ENCODE peak calls at places on chromosomes 6 and 20, in seven cellular contexts. E, S, N, T, B, X and J are unnamed samples.

GRCh38 chr6:43078651-43079050 is 2.5 kb downstream of the PTK7 start:
- DNase-seq in N (no peak), S (no peak), B (no peak), T (no peak), E (no peak), X (no peak), J (peak; percentile 32)

GRCh38 chr6:9308284-9308683 is 872.9 kb upstream of the SLC35B3 start:
- DNase-seq in S (no peak), E (no peak), T (no peak), N (no peak), B (no peak), X (no peak), J (no peak)

GRCh38 chr20:19942611-19943010 is 74.6 kb upstream of the NAA20 start:
- DNase-seq in B (no peak), E (no peak), S (no peak), N (no peak), X (no peak), T (no peak), J (no peak)

GRCh38 chr20:33490023-33490933 is at the start of gene CBFA2T2:
- DNase-seq in B (peak; percentile 28), E (no peak), S (no peak), T (no peak), X (peak; percentile 90), N (peak; percentile 68), J (peak; percentile 37)

GRCh38 chr6:129390900-129391299 is 319.1 kb downstream of the ARHGAP18 start:
- DNase-seq in E (no peak), X (no peak), B (no peak), S (no peak), T (no peak), N (no peak), J (no peak)

GRCh38 chr6:82954937-82955577 is 110.6 kb downstream of the UBE3D start:
- DNase-seq in B (no peak), T (no peak), N (no peak), S (no peak), X (no peak), E (no peak), J (peak; percentile 54)

GRCh38 chr6:41271901-41272395 is 14.5 kb downstream of the TREM1 start:
- DNase-seq in X (no peak), S (peak; percentile 93), B (no peak), E (peak; percentile 27), N (peak; percentile 76), T (no peak), J (no peak)

GRCh38 chr20:13868331-13868730 is 83.5 kb downstream of the NDUFAF5 start:
- DNase-seq in X (no peak), N (peak; percentile 87), E (no peak), B (no peak), S (no peak), T (no peak), J (peak; percentile 25)

GRCh38 chr6:4914412-4915159 is 89.3 kb downstream of the RPP40 start:
- DNase-seq in X (no peak), N (no peak), E (no peak), B (no peak), S (no peak), T (no peak), J (peak; percentile 47)

GRCh38 chr6:90997076-90997475 is 410.2 kb upstream of the MAP3K7 start:
- DNase-seq in T (no peak), B (no peak), N (no peak), X (no peak), E (no peak), S (no peak), J (no peak)

GRCh38 chr6:119524410-119524809 is 174.8 kb upstream of the MAN1A1 start:
- DNase-seq in B (no peak), S (no peak), T (no peak), E (no peak), N (no peak), X (no peak), J (no peak)

GRCh38 chr6:155315516-155315871 is 1.2 kb upstream of the TFB1M start:
- DNase-seq in X (no peak), S (no peak), B (no peak), T (no peak), E (no peak), N (no peak), J (no peak)

GRCh38 chr6:165519316-165519715 is 143.7 kb downstream of the PDE10A start:
- DNase-seq in B (no peak), S (no peak), X (no peak), T (no peak), E (no peak), N (no peak), J (no peak)

GRCh38 chr6:14381225-14381887 is 263.8 kb downstream of the CD83 start:
- DNase-seq in E (no peak), N (no peak), X (no peak), T (peak; percentile 48), S (no peak), B (no peak), J (no peak)

GRCh38 chr6:37024665-37025337 is 19.3 kb downstream of the FGD2 start:
- DNase-seq in N (no peak), T (peak; percentile 50), B (peak; percentile 70), X (peak; percentile 90), S (peak; percentile 54), E (peak; percentile 47), J (no peak)

GRCh38 chr20:61801428-61801827 is 264.3 kb downstream of the TAF4 start:
- DNase-seq in B (no peak), S (no peak), T (no peak), X (no peak), E (no peak), N (no peak), J (no peak)

GRCh38 chr20:8183526-8183925 is 51.5 kb downstream of the PLCB1 start:
- DNase-seq in B (no peak), X (no peak), E (no peak), T (no peak), N (no peak), S (no peak), J (peak; percentile 18)

GRCh38 chr20:19071902-19072498 is 140.4 kb upstream of the SLC24A3 start:
- DNase-seq in E (no peak), N (no peak), X (no peak), T (no peak), B (no peak), S (no peak), J (no peak)

GRCh38 chr6:38909020-38909730 is 139.4 kb upstream of the GLP1R start:
- DNase-seq in T (no peak), X (no peak), N (no peak), S (no peak), E (peak; percentile 73), B (no peak), J (no peak)

GRCh38 chr20:39070484-39071231 is 108.5 kb downstream of the DHX35 start:
- DNase-seq in E (no peak), X (no peak), S (no peak), N (no peak), T (no peak), B (peak; percentile 23), J (peak; percentile 49)

GRCh38 chr20:41047975-41048305 is 19.3 kb downstream of the TOP1 start:
- DNase-seq in T (no peak), N (no peak), E (no peak), X (no peak), S (no peak), B (no peak), J (no peak)

GRCh38 chr20:13231031-13231752 is 10.1 kb downstream of the ISM1 start:
- DNase-seq in N (no peak), E (no peak), S (no peak), X (no peak), B (no peak), T (no peak), J (peak; percentile 73)

GRCh38 chr6:156175971-156176421 is 601.2 kb upstream of the ARID1B start:
- DNase-seq in B (peak; percentile 38), T (peak; percentile 84), E (peak; percentile 27), N (no peak), X (no peak), S (no peak), J (no peak)

GRCh38 chr6:152969688-152970418 is 13.0 kb downstream of the FBXO5 start:
- DNase-seq in N (no peak), S (no peak), E (no peak), T (no peak), B (no peak), X (no peak), J (no peak)

GRCh38 chr20:37510226-37510625 is 10.8 kb upstream of the NNAT start:
- DNase-seq in S (no peak), N (no peak), B (no peak), T (no peak), X (peak; percentile 71), E (no peak), J (no peak)

GRCh38 chr6:161107779-161108380 is 116.3 kb downstream of the MAP3K4 start:
- DNase-seq in X (no peak), E (no peak), B (no peak), N (no peak), T (no peak), S (no peak), J (no peak)

GRCh38 chr20:57600324-57601210 is 19.7 kb downstream of the ZBP1 start:
- DNase-seq in X (no peak), T (no peak), B (no peak), S (no peak), N (no peak), E (no peak), J (peak; percentile 17)

GRCh38 chr20:53920647-53921245 is 149.6 kb downstream of the BCAS1 start:
- DNase-seq in N (no peak), X (no peak), E (no peak), T (peak; percentile 48), S (no peak), B (no peak), J (no peak)

GRCh38 chr6:11016452-11016851 is 27.7 kb downstream of the ELOVL2 start:
- DNase-seq in E (no peak), B (no peak), X (no peak), N (no peak), S (no peak), T (no peak), J (no peak)
- H3K27ac ChIP-seq in E (no peak overlapping the region), B (no peak overlapping the region), X (no peak overlapping the region), N (no peak overlapping the region), S (no peak overlapping the region), T (no peak overlapping the region), J (no peak overlapping the region)

GRCh38 chr6:32070814-32071466 is 32.7 kb downstream of the CYP21A2 start:
- DNase-seq in E (no peak), N (peak; percentile 85), B (no peak), T (peak; percentile 80), S (no peak), X (peak; percentile 35), J (no peak)
- TF ChIP-seq CTCF in E (no peak), N (no peak), B (no peak), T (no peak), S (no peak), X (no peak), J (no peak)

GRCh38 chr20:63970714-63971431 is 1.1 kb upstream of the ZNF512B start:
- DNase-seq in E (no peak), S (no peak), N (no peak), T (no peak), X (no peak), B (no peak), J (no peak)
- H3K4me3 ChIP-seq in E (no peak overlapping the region), S (no peak overlapping the region), N (no peak overlapping the region), T (no peak overlapping the region), X (no peak overlapping the region), B (no peak overlapping the region), J (no peak overlapping the region)

DNA sequence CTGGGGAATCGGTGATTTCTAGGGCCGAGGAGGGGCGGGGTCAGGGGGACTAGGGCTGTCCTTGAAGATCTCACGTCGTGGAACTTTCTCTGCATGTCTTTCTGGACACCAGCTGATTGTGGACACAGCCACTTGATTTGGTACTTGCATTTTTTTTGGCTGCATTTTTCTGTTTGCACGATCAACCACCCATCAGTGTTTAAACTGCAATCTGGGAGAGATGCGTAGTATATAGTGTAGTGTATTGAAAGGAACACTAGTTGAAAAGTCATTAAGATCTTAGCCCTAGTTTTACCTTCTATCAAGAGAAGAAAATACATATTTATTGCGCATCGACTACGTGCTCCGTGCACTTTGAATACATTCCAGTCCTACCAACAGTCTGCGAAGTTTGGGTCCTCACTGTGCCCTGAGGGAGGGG is 655 bp downstream of the NT5DC1 start:
- DNase-seq in B (no peak), T (no peak), X (no peak), S (no peak), E (no peak), N (peak; percentile 93), J (no peak)
- H3K27ac ChIP-seq in B (peak overlapping the region; percentile 92), T (peak overlapping the region; percentile 79), X (peak overlapping the region; percentile 78), S (peak overlapping the region; percentile 96), E (peak overlapping the region; percentile 99), N (peak overlapping the region; percentile 82), J (no peak overlapping the region)